ENCODE peak calls at places on chromosomes 6 and 20, in six cellular contexts. Q, Y, T, M, J and F are unnamed samples. For H3K4me1, the result is how much of the 10 kb centered on the place peaks cover.

GRCh38 chr6:36655073-36655847 is 23.3 kb upstream of the CDKN1A start:
- DNase-seq in Q (no peak), M (no peak), Y (no peak), T (no peak), J (peak), F (no peak)

GRCh38 chr6:135990437-135990836 is 138.9 kb downstream of the PDE7B start:
- DNase-seq in Y (no peak), M (no peak), J (no peak), T (no peak), Q (no peak), F (no peak)

GRCh38 chr6:151858294-151858693 is 50.8 kb downstream of the ESR1 start:
- DNase-seq in M (no peak), J (no peak), Q (no peak), Y (no peak), T (no peak), F (no peak)

GRCh38 chr6:21529431-21529830 is 64.1 kb upstream of the SOX4 start:
- DNase-seq in M (no peak), T (no peak), Y (no peak), Q (no peak), J (no peak), F (no peak)

GRCh38 chr6:14118444-14118843 is 872 bp downstream of the CD83 start:
- DNase-seq in Y (no peak), J (no peak), T (no peak), Q (no peak), M (no peak), F (no peak)

GRCh38 chr6:133741375-133741861 is 147.5 kb upstream of the TCF21 start:
- DNase-seq in T (no peak), M (no peak), Y (no peak), J (peak), Q (no peak), F (no peak)

GRCh38 chr20:49399329-49399728 is 83.1 kb downstream of the KCNB1 start:
- DNase-seq in M (no peak), J (peak), T (peak), Y (peak), Q (peak), F (no peak)

GRCh38 chr6:49497308-49497707 is 2.4 kb upstream of the GLYATL3 start:
- DNase-seq in Q (no peak), T (no peak), J (no peak), Y (no peak), M (no peak), F (no peak)

GRCh38 chr6:27332692-27333641 is 20.9 kb upstream of the POM121L2 start:
- DNase-seq in Q (no peak), J (peak), Y (peak), M (no peak), T (no peak), F (no peak)

GRCh38 chr6:71498643-71499042 is 210.0 kb downstream of the OGFRL1 start:
- DNase-seq in Q (no peak), T (no peak), J (no peak), M (no peak), Y (no peak), F (no peak)

GRCh38 chr6:32152414-32153251 is 894 bp upstream of the PRRT1 start:
- DNase-seq in J (peak), Y (no peak), Q (no peak), T (no peak), M (no peak), F (no peak)

GRCh38 chr6:75524322-75524972 is 30.8 kb upstream of the FILIP1 start:
- DNase-seq in Q (no peak), T (no peak), Y (peak), M (no peak), J (peak), F (no peak)

GRCh38 chr20:50815162-50815989 is 20.5 kb downstream of the BCAS4 start:
- DNase-seq in M (peak), Q (no peak), Y (no peak), J (peak), T (peak), F (no peak)

DNA sequence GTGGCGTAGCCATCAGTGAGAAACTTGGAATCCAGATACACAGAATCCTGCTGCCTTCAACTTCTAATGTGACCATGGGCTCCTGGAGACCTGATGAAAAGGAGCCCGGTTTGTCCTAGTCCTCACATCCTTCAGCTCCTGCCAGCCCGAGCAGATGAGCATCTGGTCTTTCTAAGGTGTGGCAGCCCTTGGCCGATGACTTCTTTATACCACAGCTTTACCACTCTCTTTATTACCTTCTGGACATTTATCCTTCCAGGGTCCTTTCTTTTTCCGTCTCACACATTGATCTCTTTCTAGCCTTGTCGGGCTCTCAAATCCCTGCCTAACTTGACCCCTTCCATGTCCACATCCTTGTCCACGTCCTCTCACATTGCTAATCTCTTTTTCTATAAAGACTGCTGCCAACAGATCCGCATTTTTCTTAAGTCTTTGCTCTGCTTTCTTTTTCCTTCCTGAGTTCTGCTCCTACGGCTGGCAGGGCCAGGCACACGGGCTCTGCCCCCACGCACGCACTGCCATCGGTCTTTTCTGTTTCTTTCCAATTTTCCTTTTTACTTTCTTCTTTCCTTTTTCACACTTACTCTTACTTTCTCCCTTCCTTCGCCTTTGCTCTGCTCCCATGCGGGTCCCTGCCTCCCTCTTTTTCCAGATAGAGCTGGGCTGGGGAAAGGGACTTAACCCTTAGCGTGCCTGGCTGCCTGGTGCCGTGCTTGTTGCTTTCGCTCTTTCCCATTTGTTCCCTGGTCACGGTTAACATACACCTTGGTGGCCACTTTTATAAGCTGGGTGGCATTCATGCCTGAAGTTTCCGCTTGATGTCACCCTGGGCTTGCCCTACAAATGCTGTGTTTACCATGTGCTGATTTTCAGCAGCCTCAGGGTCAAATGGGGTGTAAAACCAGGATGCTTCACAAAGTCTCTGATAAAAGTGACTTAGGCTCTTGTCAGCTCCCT is 9.4 kb upstream of the GMPR start:
- DNase-seq in M (no peak), Y (no peak), Q (no peak), J (no peak), T (no peak), F (no peak)
- H3K4me3 ChIP-seq in M (no peak), Y (no peak), Q (peak), J (no peak), T (peak), F (peak)

GRCh38 chr6:158010591-158011477 is 29.2 kb downstream of the SYNJ2 start:
- DNase-seq in J (no peak), Q (no peak), Y (no peak), M (peak), T (peak), F (no peak)

GRCh38 chr6:158011980-158012566 is 30.4 kb downstream of the SYNJ2 start:
- DNase-seq in Q (no peak), Y (no peak), T (peak), J (no peak), M (no peak), F (no peak)

GRCh38 chr6:158011478-158011920 is 29.8 kb downstream of the SYNJ2 start:
- DNase-seq in Y (no peak), M (no peak), T (no peak), J (peak), Q (no peak), F (no peak)

GRCh38 chr6:158008894-158009891 is 27.5 kb downstream of the SYNJ2 start:
- DNase-seq in J (peak), Y (peak), M (peak), T (peak), Q (peak), F (no peak)

GRCh38 chr6:158009935-158010585 is 28.4 kb downstream of the SYNJ2 start:
- DNase-seq in M (no peak), Q (no peak), T (peak), Y (no peak), J (no peak), F (no peak)
- H3K4me1 ChIP-seq in M (under half), Q (under half), T (under half), Y (under half), J (under half), F (under half)

GRCh38 chr6:35400901-35401311 is 51.2 kb upstream of the FANCE start:
- DNase-seq in J (peak), T (no peak), Y (peak), M (no peak), Q (no peak), F (no peak)

GRCh38 chr6:35401514-35401913 is 50.6 kb upstream of the FANCE start:
- DNase-seq in T (no peak), Y (peak), M (no peak), J (no peak), Q (no peak), F (no peak)

GRCh38 chr6:35403544-35404442 is 48.3 kb upstream of the FANCE start:
- DNase-seq in Y (no peak), T (no peak), Q (no peak), J (no peak), M (no peak), F (no peak)

GRCh38 chr6:35402856-35403191 is 49.3 kb upstream of the FANCE start:
- DNase-seq in M (no peak), J (no peak), Q (no peak), Y (no peak), T (no peak), F (no peak)

DNA sequence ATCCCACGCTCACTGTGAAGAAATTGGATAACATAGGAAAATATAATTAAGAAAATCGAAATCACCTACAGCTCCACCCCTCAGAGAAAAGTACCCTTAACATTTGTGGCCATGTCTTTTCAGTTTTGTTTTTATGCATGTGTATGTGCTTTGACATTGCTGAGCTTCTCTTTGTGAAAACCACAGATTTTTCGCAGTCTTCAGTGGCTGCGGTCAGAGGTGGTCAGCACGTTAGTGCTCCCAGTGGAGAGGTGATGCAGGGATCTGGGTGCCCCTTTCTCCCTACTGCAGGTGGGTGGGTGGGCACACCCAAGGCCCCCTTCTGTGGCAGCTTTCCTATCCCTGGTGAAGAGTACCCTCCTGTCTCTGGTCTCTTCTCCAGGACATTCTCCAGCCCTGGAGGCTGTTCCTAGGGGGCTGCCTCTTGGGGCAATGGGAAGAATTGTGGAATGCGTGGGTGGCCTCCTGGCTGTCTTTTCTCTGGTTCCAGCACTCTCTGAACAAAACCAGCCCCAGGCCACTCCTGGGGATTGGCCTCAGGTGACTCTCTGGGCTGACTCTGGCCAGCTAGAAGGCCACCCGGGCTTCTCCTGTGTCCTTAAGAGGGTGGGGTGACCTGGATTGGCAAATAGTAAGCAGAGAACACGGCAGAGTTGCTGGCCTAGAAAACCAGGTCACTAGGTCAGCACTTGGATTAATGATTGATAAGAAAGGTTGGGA is 49.8 kb upstream of the FANCE start:
- DNase-seq in M (no peak), Q (no peak), Y (peak), T (no peak), J (no peak), F (no peak)
- H3K4me3 ChIP-seq in M (no peak), Q (no peak), Y (no peak), T (no peak), J (no peak), F (no peak)

GRCh38 chr6:98828991-98829411 is 5.4 kb upstream of the POU3F2 start:
- DNase-seq in M (no peak), Y (no peak), J (no peak), T (no peak), Q (no peak), F (no peak)
- H3K4me1 ChIP-seq in M (under half), Y (under half), J (under half), T (half or more), Q (under half), F (under half)

DNA sequence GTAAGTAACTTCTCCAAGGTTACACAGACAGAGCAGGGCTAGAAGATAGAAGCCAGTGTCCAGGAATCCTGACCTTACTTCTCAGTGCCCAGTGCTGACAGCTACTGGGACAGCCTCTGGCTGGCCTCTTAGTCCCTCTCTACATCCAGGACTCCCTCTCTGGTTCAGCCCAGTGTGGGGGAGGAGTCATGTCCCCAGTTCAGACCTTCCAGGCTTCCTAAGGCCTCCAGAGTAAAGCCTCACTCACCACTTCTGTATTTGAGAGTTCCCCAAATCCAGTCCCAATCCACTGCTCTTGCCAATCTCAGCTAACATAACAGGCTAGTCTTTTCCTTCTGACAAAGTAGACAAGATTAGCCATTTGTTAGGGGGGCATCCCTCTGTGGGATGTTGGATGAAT is 36.9 kb upstream of the EPB41L1 start:
- DNase-seq in Q (no peak), M (no peak), T (no peak), J (no peak), Y (no peak), F (no peak)
- H3K4me3 ChIP-seq in Q (no peak), M (no peak), T (no peak), J (no peak), Y (no peak), F (no peak)

GRCh38 chr6:169046483-169047192 is 207.0 kb downstream of the THBS2 start:
- DNase-seq in M (no peak), Q (no peak), Y (no peak), T (peak), J (peak), F (no peak)
- H3K4me1 ChIP-seq in M (under half), Q (under half), Y (under half), T (under half), J (under half), F (under half)

DNA sequence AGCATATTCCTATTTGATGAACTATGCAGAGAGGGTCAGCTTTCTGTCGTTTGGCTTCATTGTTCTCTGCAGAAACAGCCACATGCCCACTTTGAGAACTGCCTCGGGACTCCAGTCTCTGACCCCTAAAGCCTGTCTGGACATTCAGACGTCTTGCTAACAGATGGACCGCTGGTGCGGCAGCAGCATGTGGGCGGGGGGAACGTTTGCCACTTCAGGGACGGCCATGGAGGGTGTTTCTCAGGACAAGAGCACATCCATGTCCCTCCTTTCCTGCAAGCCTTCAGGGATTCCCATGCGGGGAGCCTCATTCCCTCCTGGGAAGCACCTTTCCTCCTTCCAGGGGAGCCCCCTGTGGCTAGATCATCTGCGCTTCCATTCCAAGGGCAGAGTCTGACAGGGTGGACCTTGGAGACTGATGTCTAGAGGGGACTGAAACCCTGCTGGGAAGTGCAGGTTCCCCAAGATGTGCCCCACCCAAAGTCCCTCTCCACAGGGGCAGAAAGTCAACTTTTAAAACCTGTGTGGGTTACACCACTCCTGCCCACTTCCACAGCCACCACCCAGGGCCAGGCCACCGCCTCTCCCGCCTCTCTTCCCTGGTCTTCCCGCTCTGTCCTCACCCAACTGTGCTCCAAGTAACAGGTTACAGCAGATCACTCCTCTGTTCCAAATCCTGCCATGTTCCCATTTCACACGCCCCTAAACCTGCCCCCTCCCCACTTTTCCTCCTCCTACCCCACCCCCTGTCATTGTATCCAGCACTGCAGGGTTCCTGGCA is 94.8 kb upstream of the PMEPA1 start:
- DNase-seq in Q (no peak), T (no peak), M (no peak), J (no peak), Y (no peak), F (no peak)
- H3K4me3 ChIP-seq in Q (no peak), T (no peak), M (no peak), J (no peak), Y (no peak), F (no peak)

GRCh38 chr6:5936140-5936539 is 70.6 kb downstream of the NRN1 start:
- DNase-seq in J (peak), T (no peak), M (no peak), Q (no peak), Y (no peak), F (no peak)

GRCh38 chr6:5938934-5939333 is 67.8 kb downstream of the NRN1 start:
- DNase-seq in J (no peak), M (no peak), T (no peak), Q (no peak), Y (no peak), F (no peak)

GRCh38 chr6:5936611-5937010 is 70.1 kb downstream of the NRN1 start:
- DNase-seq in J (peak), T (no peak), Y (no peak), Q (no peak), M (no peak), F (no peak)

GRCh38 chr6:5937936-5938706 is 68.6 kb downstream of the NRN1 start:
- DNase-seq in T (no peak), M (no peak), Y (no peak), Q (no peak), J (no peak), F (no peak)

DNA sequence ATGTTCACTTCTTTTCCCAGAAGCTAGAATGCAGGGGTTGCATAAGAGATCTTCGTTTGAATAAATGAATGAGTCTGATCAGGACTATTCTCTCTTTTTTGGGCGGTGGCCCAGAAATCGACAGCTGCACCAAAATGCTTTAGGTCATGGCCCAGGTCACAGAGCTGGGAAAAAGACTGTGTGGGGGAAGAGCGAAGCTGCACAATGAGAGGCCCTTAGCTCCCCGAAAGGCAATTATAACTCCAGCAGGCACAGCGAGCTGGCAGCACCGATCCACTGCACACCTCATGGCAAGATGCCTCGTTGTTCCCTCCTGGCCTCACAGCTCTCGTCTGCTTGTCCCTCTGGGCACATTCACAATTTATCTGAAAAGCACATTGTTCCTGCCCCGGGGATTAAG is 69.2 kb downstream of the NRN1 start:
- DNase-seq in M (no peak), Y (no peak), Q (no peak), J (no peak), T (no peak), F (no peak)
- H3K4me1 ChIP-seq in M (under half), Y (under half), Q (under half), J (under half), T (under half), F (under half)